ENCODE peak calls at places on chromosomes 12 and 14, in four cellular contexts. One of them, this sample, is unnamed.

GRCh38 chr14:68297871-68298468 is 478.4 kb downstream of the RAD51B start:
- DNase-seq in mucosa of gallbladder: no peak
- DNase-seq in non-pigmented ciliary epithelial cell: no peak
- DNase-seq in psoas muscle: no peak
- DNase-seq in this sample: no peak

GRCh38 chr14:81245771-81246170 is 25.0 kb upstream of the GTF2A1 start:
- DNase-seq in mucosa of gallbladder: no peak
- DNase-seq in non-pigmented ciliary epithelial cell: no peak
- DNase-seq in psoas muscle: no peak
- DNase-seq in this sample: no peak

GRCh38 chr14:75252254-75252837 is 26.3 kb upstream of the FOS start:
- DNase-seq in mucosa of gallbladder: peak
- DNase-seq in non-pigmented ciliary epithelial cell: no peak
- DNase-seq in psoas muscle: no peak
- DNase-seq in this sample: peak

GRCh38 chr12:112813836-112814235 is 22.3 kb downstream of the RPH3A start:
- DNase-seq in mucosa of gallbladder: no peak
- DNase-seq in non-pigmented ciliary epithelial cell: no peak
- DNase-seq in psoas muscle: no peak
- DNase-seq in this sample: no peak

GRCh38 chr12:47299586-47299985 is 219.8 kb upstream of the AMIGO2 start:
- DNase-seq in mucosa of gallbladder: no peak
- DNase-seq in non-pigmented ciliary epithelial cell: no peak
- DNase-seq in psoas muscle: no peak
- DNase-seq in this sample: no peak

GRCh38 chr12:31342314-31342713 is 16.4 kb upstream of the SINHCAF start:
- DNase-seq in mucosa of gallbladder: no peak
- DNase-seq in non-pigmented ciliary epithelial cell: no peak
- DNase-seq in psoas muscle: no peak
- DNase-seq in this sample: no peak

GRCh38 chr12:27162229-27162537 is 79.8 kb upstream of the C12orf71 start:
- DNase-seq in mucosa of gallbladder: no peak
- DNase-seq in non-pigmented ciliary epithelial cell: no peak
- DNase-seq in psoas muscle: no peak
- DNase-seq in this sample: no peak

GRCh38 chr14:89331398-89331797 is 85.6 kb downstream of the FOXN3 start:
- DNase-seq in mucosa of gallbladder: no peak
- DNase-seq in non-pigmented ciliary epithelial cell: no peak
- DNase-seq in psoas muscle: no peak
- DNase-seq in this sample: no peak

GRCh38 chr14:21467620-21468019 is 9.1 kb downstream of the RAB2B start:
- DNase-seq in mucosa of gallbladder: no peak
- DNase-seq in non-pigmented ciliary epithelial cell: peak
- DNase-seq in psoas muscle: no peak
- DNase-seq in this sample: no peak

GRCh38 chr14:47207636-47208035 is 467.8 kb downstream of the MDGA2 start:
- DNase-seq in mucosa of gallbladder: no peak
- DNase-seq in non-pigmented ciliary epithelial cell: no peak
- DNase-seq in psoas muscle: no peak
- DNase-seq in this sample: no peak

GRCh38 chr12:3680919-3681594 is 71.9 kb downstream of the CRACR2A start:
- DNase-seq in mucosa of gallbladder: peak
- DNase-seq in non-pigmented ciliary epithelial cell: no peak
- DNase-seq in psoas muscle: peak
- DNase-seq in this sample: peak

GRCh38 chr12:91984571-91984970 is 161.1 kb downstream of the BTG1 start:
- DNase-seq in mucosa of gallbladder: no peak
- DNase-seq in non-pigmented ciliary epithelial cell: peak
- DNase-seq in psoas muscle: no peak
- DNase-seq in this sample: no peak

GRCh38 chr12:62789856-62790255 is 145.1 kb downstream of the PPM1H start:
- DNase-seq in mucosa of gallbladder: no peak
- DNase-seq in non-pigmented ciliary epithelial cell: no peak
- DNase-seq in psoas muscle: no peak
- DNase-seq in this sample: no peak

GRCh38 chr12:91893476-91893875 is 252.2 kb downstream of the BTG1 start:
- DNase-seq in mucosa of gallbladder: no peak
- DNase-seq in non-pigmented ciliary epithelial cell: no peak
- DNase-seq in psoas muscle: no peak
- DNase-seq in this sample: no peak

GRCh38 chr12:87323369-87323768 is 705.8 kb downstream of the C12orf50 start:
- DNase-seq in mucosa of gallbladder: no peak
- DNase-seq in non-pigmented ciliary epithelial cell: peak
- DNase-seq in psoas muscle: no peak
- DNase-seq in this sample: no peak

GRCh38 chr12:101089271-101089670 is 120.8 kb downstream of the SLC5A8 start:
- DNase-seq in mucosa of gallbladder: no peak
- DNase-seq in non-pigmented ciliary epithelial cell: no peak
- DNase-seq in psoas muscle: no peak
- DNase-seq in this sample: no peak

GRCh38 chr12:104604995-104605675 is 148.4 kb downstream of the CHST11 start:
- DNase-seq in mucosa of gallbladder: no peak
- DNase-seq in non-pigmented ciliary epithelial cell: no peak
- DNase-seq in psoas muscle: no peak
- DNase-seq in this sample: no peak

GRCh38 chr12:81300454-81300853 is 222.6 kb downstream of the ACSS3 start:
- DNase-seq in mucosa of gallbladder: no peak
- DNase-seq in non-pigmented ciliary epithelial cell: no peak
- DNase-seq in psoas muscle: no peak
- DNase-seq in this sample: no peak

GRCh38 chr14:56702515-56702914 is 107.8 kb downstream of the OTX2 start:
- DNase-seq in mucosa of gallbladder: no peak
- DNase-seq in non-pigmented ciliary epithelial cell: no peak
- DNase-seq in psoas muscle: no peak
- DNase-seq in this sample: no peak

GRCh38 chr14:102580552-102581110 is 11.8 kb upstream of the RCOR1 start:
- DNase-seq in mucosa of gallbladder: no peak
- DNase-seq in non-pigmented ciliary epithelial cell: no peak
- DNase-seq in psoas muscle: no peak
- DNase-seq in this sample: no peak

GRCh38 chr14:105487449-105487985 is 831 bp downstream of the CRIP1 start:
- DNase-seq in mucosa of gallbladder: no peak
- DNase-seq in non-pigmented ciliary epithelial cell: no peak
- DNase-seq in psoas muscle: peak
- DNase-seq in this sample: peak

GRCh38 chr12:109458086-109458485 is 19.0 kb downstream of the KCTD10 start:
- DNase-seq in mucosa of gallbladder: no peak
- DNase-seq in non-pigmented ciliary epithelial cell: peak
- DNase-seq in psoas muscle: no peak
- DNase-seq in this sample: no peak

GRCh38 chr14:76772300-76773187 is 11.3 kb downstream of the VASH1 start:
- DNase-seq in mucosa of gallbladder: no peak
- DNase-seq in non-pigmented ciliary epithelial cell: no peak
- DNase-seq in psoas muscle: peak
- DNase-seq in this sample: peak